ENCODE peak calls at places on chromosomes 6 and 20, in seven cellular contexts. V, T, X, I, O, L and G are unnamed samples.

GRCh38 chr20:56178219-56178618 is 70.3 kb upstream of the MC3R start:
- DNase-seq in V (no peak), T (no peak), X (no peak), I (no peak), O (no peak), L (no peak), G (no peak)

GRCh38 chr6:107192739-107193296 is 77.5 kb upstream of the BEND3 start:
- DNase-seq in V (no peak), T (no peak), X (no peak), I (no peak), O (peak), L (no peak), G (no peak)

GRCh38 chr6:35056952-35057351 is 84.2 kb downstream of the TCP11 start:
- DNase-seq in V (no peak), T (no peak), X (no peak), I (no peak), O (no peak), L (peak), G (no peak)

GRCh38 chr6:44264154-44265002 is 973 bp downstream of the NFKBIE start:
- DNase-seq in V (no peak), T (no peak), X (no peak), I (peak), O (no peak), L (peak), G (no peak)

GRCh38 chr6:88248709-88249321 is 82.7 kb upstream of the CNR1 start:
- DNase-seq in V (no peak), T (no peak), X (no peak), I (no peak), O (no peak), L (no peak), G (no peak)

GRCh38 chr6:33746036-33746600 is 587 bp downstream of the IP6K3 start:
- DNase-seq in V (peak), T (no peak), X (no peak), I (no peak), O (peak), L (peak), G (no peak)

GRCh38 chr20:46120136-46120535 is 2.0 kb downstream of the CD40 start:
- DNase-seq in V (no peak), T (no peak), X (no peak), I (no peak), O (no peak), L (no peak), G (no peak)

GRCh38 chr6:42498473-42499128 is 46.9 kb upstream of the TRERF1 start:
- DNase-seq in V (no peak), T (no peak), X (no peak), I (no peak), O (no peak), L (peak), G (no peak)

GRCh38 chr6:134754013-134754690 is 195.7 kb downstream of the ALDH8A1 start:
- DNase-seq in V (no peak), T (no peak), X (no peak), I (no peak), O (no peak), L (no peak), G (no peak)

GRCh38 chr6:8192067-8192466 is 89.7 kb upstream of the EEF1E1 start:
- DNase-seq in V (no peak), T (no peak), X (no peak), I (no peak), O (no peak), L (no peak), G (no peak)

GRCh38 chr6:127938701-127939100 is 37.8 kb upstream of the THEMIS start:
- DNase-seq in V (no peak), T (no peak), X (peak), I (no peak), O (no peak), L (no peak), G (no peak)

GRCh38 chr6:147201885-147202515 is 2.2 kb upstream of the STXBP5 start:
- DNase-seq in V (no peak), T (no peak), X (peak), I (no peak), O (no peak), L (no peak), G (peak)

GRCh38 chr6:30107756-30108155 is 5.1 kb downstream of the TRIM31 start:
- DNase-seq in V (no peak), T (no peak), X (no peak), I (no peak), O (no peak), L (no peak), G (no peak)

GRCh38 chr6:16292432-16292831 is 54.0 kb downstream of the GMPR start:
- DNase-seq in V (no peak), T (no peak), X (no peak), I (no peak), O (peak), L (no peak), G (no peak)

GRCh38 chr6:34358389-34358906 is 34.0 kb downstream of the NUDT3 start:
- DNase-seq in V (no peak), T (no peak), X (no peak), I (no peak), O (no peak), L (no peak), G (no peak)

GRCh38 chr6:136647363-136647763 is 97.1 kb upstream of the MAP7 start:
- DNase-seq in V (peak), T (no peak), X (no peak), I (peak), O (no peak), L (no peak), G (no peak)
- TF ChIP-seq POLR2A in V (no peak), T (no peak), X (no peak), I (no peak), O (no peak), L (no peak), G (no peak)

GRCh38 chr6:168326294-168327261 is 7.0 kb upstream of the DACT2 start:
- DNase-seq in V (no peak), T (no peak), X (peak), I (no peak), O (no peak), L (no peak), G (no peak)
- TF ChIP-seq POLR2A in V (no peak), T (no peak), X (no peak), I (no peak), O (no peak), L (no peak), G (no peak)

GRCh38 chr6:36491378-36491965 is 48.7 kb downstream of the KCTD20 start:
- DNase-seq in V (no peak), T (no peak), X (peak), I (no peak), O (no peak), L (no peak), G (no peak)
- TF ChIP-seq POLR2A in V (no peak), T (no peak), X (no peak), I (no peak), O (no peak), L (no peak), G (no peak)

GRCh38 chr6:139375239-139376053 is 998 bp upstream of the CITED2 start:
- DNase-seq in V (peak), T (peak), X (peak), I (peak), O (peak), L (peak), G (peak)
- TF ChIP-seq POLR2A in V (peak), T (no peak), X (no peak), I (no peak), O (peak), L (peak), G (peak)